ENCODE peak calls at places on chromosomes 2 and 18, in four cellular contexts. Y, N, J and C are unnamed samples. For H3K9me3, the result is how much of the 10 kb centered on the place peaks cover.

GRCh38 chr2:73892631-73893329 is at the start of gene ACTG2:
- DNase-seq in Y (no peak), N (no peak), J (no peak), C (no peak)

GRCh38 chr2:72757177-72757775 is 68.6 kb downstream of the EXOC6B start:
- DNase-seq in Y (no peak), N (no peak), J (no peak), C (no peak)

GRCh38 chr2:143716527-143716926 is 587.3 kb downstream of the ARHGAP15 start:
- DNase-seq in Y (no peak), N (no peak), J (no peak), C (no peak)

GRCh38 chr2:204497855-204498254 is 47.4 kb upstream of the PARD3B start:
- DNase-seq in Y (no peak), N (no peak), J (no peak), C (no peak)

GRCh38 chr2:19673213-19673791 is 228.5 kb downstream of the TTC32 start:
- DNase-seq in Y (no peak), N (no peak), J (no peak), C (no peak)

GRCh38 chr2:189582140-189582825 is 1.7 kb upstream of the SLC40A1 start:
- DNase-seq in Y (no peak), N (no peak), J (no peak), C (no peak)

GRCh38 chr2:35960596-35960995 is 395.0 kb upstream of the CRIM1 start:
- DNase-seq in Y (no peak), N (no peak), J (no peak), C (no peak)

GRCh38 chr2:214649440-214650205 is 159.9 kb downstream of the BARD1 start:
- DNase-seq in Y (no peak), N (no peak), J (no peak), C (no peak)

GRCh38 chr2:220887271-220887870 is 684.7 kb downstream of the EPHA4 start:
- DNase-seq in Y (no peak), N (no peak), J (no peak), C (no peak)

DNA sequence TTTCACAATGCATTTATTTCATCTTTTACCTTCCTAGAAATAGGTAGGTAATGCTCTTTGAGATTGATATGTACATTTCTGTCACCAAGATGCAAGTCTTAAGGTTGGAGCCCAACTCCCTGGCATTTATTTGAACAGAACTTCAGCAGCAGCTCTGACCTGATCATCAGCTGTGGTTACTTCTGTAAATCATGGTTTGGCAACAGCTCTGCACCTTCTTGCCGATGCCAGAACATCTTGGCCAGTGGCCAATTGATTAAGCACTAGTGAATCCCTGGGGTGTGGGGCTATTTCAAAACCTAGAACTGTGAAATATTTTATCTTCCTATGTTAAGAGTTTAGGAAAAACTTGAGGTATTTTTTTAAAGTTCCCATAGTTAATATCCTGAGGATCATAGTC is 124.8 kb upstream of the NYAP2 start:
- DNase-seq in Y (no peak), N (no peak), J (no peak), C (no peak)
- H3K9me3 ChIP-seq in Y (under half), N (under half), J (under half), C (under half)

GRCh38 chr2:170815746-170816498 is 765 bp upstream of the GAD1 start:
- DNase-seq in Y (peak), N (peak), J (peak), C (peak)

GRCh38 chr2:170817999-170818293 is 1.3 kb downstream of the GAD1 start:
- DNase-seq in Y (no peak), N (no peak), J (peak), C (no peak)

GRCh38 chr2:170818294-170819104 is 1.8 kb downstream of the GAD1 start:
- DNase-seq in Y (no peak), N (no peak), J (no peak), C (no peak)

GRCh38 chr2:170816499-170817246 is at the start of gene GAD1:
- DNase-seq in Y (peak), N (peak), J (peak), C (no peak)

GRCh38 chr2:170817247-170817998 is 736 bp downstream of the GAD1 start:
- DNase-seq in Y (no peak), N (no peak), J (peak), C (no peak)
- H3K4me3 ChIP-seq in Y (peak), N (peak), J (peak), C (peak)

GRCh38 chr2:30511122-30512083 is 64.4 kb downstream of the LCLAT1 start:
- DNase-seq in Y (peak), N (peak), J (no peak), C (no peak)
- H3K27ac ChIP-seq in Y (peak), N (no peak), J (no peak), C (no peak)

DNA sequence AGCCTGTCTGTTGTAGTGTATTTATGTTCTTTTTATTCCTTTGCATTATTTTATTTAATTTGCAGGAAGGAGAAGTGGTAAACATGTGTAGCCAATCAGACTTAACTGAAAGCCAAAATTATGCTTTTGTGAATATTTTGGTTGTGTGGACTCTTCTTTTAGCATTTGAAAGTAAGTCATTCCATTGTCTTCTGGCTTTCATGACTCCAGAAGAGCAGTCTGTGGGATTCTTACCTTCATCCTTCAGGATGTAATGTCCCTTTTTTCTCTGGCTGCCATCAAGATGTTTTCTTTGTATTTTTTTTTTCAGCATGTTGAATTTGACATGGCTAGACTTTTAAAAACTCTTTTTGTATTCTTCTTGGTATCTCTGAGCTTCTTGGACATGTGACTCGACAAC is 895.2 kb upstream of the ZEB2 start:
- DNase-seq in Y (no peak), N (no peak), J (no peak), C (no peak)
- H3K9me3 ChIP-seq in Y (under half), N (under half), J (under half), C (under half)

DNA sequence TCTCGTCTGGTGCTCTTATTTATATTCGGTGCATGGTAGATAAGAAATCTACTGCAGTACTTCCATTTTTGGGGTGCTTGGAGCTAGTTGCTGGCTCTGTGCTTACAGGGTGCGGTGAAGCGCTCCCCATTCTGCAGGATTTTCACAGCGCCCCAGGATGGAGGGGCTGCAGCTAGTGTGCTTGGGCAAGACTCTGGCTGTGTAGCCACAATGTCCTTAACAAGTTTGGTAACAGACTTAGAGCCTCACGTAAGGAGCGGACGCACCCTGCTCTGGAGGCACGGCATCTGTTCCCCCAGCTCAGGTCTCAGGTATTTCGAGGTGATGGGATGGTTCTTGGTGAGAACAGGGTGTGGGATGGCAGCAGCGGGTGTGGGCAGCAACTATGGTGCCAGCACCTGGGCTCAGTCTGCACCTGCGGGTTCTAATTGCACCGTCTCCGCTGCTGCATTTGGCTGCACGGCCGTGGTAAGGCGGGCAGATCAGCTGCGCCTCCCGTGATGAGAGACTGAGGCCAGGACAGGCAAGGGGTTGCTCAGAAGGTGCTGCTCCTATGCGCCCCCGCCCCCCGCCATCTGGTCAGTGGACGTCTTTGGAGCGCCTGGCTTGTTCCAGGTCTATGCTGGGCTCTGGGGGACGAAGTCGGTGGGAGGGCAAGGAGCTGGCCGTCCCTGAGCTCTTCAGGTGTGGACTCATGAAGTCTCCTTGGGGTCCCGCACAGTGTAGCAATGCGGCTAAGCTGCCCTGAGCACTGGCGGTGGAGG is 20.1 kb upstream of the ALLC start:
- DNase-seq in Y (no peak), N (peak), J (no peak), C (peak)
- H3K4me3 ChIP-seq in Y (no peak), N (no peak), J (no peak), C (no peak)

DNA sequence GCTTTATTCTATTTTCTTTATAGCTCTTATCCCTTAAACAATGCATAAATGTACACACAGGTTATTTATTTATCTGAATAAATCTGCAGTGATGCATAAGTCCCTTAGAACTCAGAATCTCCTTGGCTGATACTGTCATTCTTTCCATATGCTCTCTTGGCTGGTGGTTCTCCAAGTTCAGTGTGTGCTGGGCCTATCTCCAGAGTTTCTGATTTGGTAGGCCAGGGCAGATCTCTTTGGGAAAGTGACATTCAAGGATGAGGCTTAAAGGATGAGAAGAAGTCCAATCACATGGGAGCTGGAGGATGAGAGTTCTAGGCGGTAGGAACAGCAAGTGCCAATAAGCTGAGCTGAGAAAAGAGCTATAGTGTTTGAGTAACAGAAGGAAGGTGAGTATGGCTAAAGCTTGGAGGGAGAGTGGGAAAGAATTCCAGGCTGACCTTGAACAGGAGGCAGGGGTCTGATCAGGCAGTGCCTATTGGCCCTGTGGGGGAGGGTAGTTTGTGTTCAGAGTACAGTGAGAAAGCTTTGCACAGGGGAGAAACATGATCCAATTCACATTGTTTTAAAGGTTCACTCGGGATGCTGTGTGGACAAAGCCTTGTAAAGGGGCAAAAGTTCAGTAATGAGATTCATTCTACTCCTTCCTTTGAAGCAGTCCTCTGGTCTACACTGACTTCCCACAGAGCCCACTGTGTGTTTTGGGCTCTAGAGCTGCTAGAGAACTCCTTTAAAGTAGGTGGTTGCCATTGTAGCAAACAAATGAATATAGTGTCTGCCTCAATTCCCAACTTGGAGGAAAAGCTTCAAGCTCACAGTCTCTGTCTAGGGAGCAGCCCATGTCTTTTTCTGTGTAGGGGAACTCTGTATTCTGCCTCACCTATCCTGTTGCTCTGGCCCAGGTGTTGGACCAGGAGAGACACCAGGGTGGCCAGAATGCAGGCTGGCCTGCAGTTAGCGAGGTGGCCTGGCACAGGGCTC is 81.7 kb downstream of the FASTKD2 start:
- DNase-seq in Y (no peak), N (no peak), J (no peak), C (no peak)
- H3K27ac ChIP-seq in Y (no peak), N (no peak), J (no peak), C (no peak)

GRCh38 chr2:239824866-239825704 is 200.1 kb downstream of the NDUFA10 start:
- DNase-seq in Y (peak), N (peak), J (no peak), C (no peak)
- H3K9me3 ChIP-seq in Y (under half), N (under half), J (under half), C (under half)

GRCh38 chr2:98043101-98043500 is 43.9 kb upstream of the VWA3B start:
- DNase-seq in Y (no peak), N (no peak), J (no peak), C (no peak)
- H3K4me3 ChIP-seq in Y (no peak), N (no peak), J (no peak), C (no peak)

GRCh38 chr18:3870914-3871313 is 420.9 kb downstream of the TGIF1 start:
- DNase-seq in Y (no peak), N (no peak), J (no peak), C (no peak)

GRCh38 chr18:3869848-3870247 is 419.9 kb downstream of the TGIF1 start:
- DNase-seq in Y (no peak), N (no peak), J (no peak), C (no peak)

GRCh38 chr18:3867252-3867651 is 417.3 kb downstream of the TGIF1 start:
- DNase-seq in Y (no peak), N (no peak), J (no peak), C (no peak)

GRCh38 chr18:3864669-3865298 is 414.8 kb downstream of the TGIF1 start:
- DNase-seq in Y (no peak), N (no peak), J (no peak), C (no peak)

GRCh38 chr18:3867768-3868445 is 417.9 kb downstream of the TGIF1 start:
- DNase-seq in Y (no peak), N (no peak), J (no peak), C (no peak)
- H3K27ac ChIP-seq in Y (no peak), N (no peak), J (no peak), C (no peak)